ENCODE peak calls at places on chromosomes 6 and 20, in ten cellular contexts. L, T, X, G, Z, Q, A, R, N and K are unnamed samples.

GRCh38 chr6:112160745-112161144 is 73.4 kb downstream of the FAM229B start:
- DNase-seq in G (no peak), R (no peak), Q (no peak), N (no peak), L (no peak), X (no peak), A (no peak), T (no peak), Z (no peak), K (no peak)

GRCh38 chr6:63928613-63929012 is 293.0 kb downstream of the PHF3 start:
- DNase-seq in A (no peak), Q (no peak), L (no peak), X (no peak), R (no peak), T (no peak), G (no peak), N (no peak), Z (no peak), K (no peak)

GRCh38 chr20:33192912-33193501 is 24.1 kb upstream of the BPIFA3 start:
- DNase-seq in X (no peak), Z (no peak), Q (no peak), G (no peak), A (no peak), T (no peak), N (no peak), L (no peak), R (no peak), K (peak; percentile 42)

GRCh38 chr6:37381579-37381978 is 27.8 kb downstream of the RNF8 start:
- DNase-seq in G (no peak), R (peak; percentile 62), X (no peak), T (no peak), N (peak; percentile 56), Z (peak; percentile 86), L (peak; percentile 2), Q (peak; percentile 81), A (peak; percentile 68), K (peak; percentile 70)

GRCh38 chr6:22512716-22513452 is 56.5 kb upstream of the HDGFL1 start:
- DNase-seq in R (peak; percentile 79), Q (no peak), T (no peak), X (no peak), Z (no peak), L (no peak), N (no peak), G (no peak), A (no peak), K (no peak)

GRCh38 chr6:32941412-32941784 is 570 bp upstream of the HLA-DMB start:
- DNase-seq in Z (peak; percentile 91), X (peak; percentile 14), A (no peak), G (no peak), T (no peak), Q (no peak), N (no peak), L (peak; percentile 29), R (no peak), K (peak; percentile 26)

GRCh38 chr6:134238960-134239795 is 78.7 kb downstream of the SGK1 start:
- DNase-seq in T (no peak), G (no peak), X (no peak), A (no peak), Z (no peak), R (peak; percentile 25), Q (no peak), L (no peak), N (no peak), K (no peak)

GRCh38 chr20:43560974-43561373 is 2.1 kb downstream of the SGK2 start:
- DNase-seq in N (no peak), X (no peak), Z (peak; percentile 23), Q (no peak), A (no peak), R (no peak), G (no peak), L (no peak), T (no peak), K (no peak)

GRCh38 chr20:50191566-50192363 is 1.1 kb downstream of the CEBPB start:
- DNase-seq in T (peak; percentile 77), G (no peak), N (peak; percentile 36), Z (peak; percentile 58), L (peak; percentile 39), Q (no peak), A (peak; percentile 46), R (peak; percentile 59), X (peak; percentile 21), K (peak; percentile 75)

GRCh38 chr6:39050453-39051112 is 2.0 kb downstream of the GLP1R start:
- DNase-seq in A (peak; percentile 28), Z (no peak), G (no peak), N (no peak), R (no peak), T (no peak), L (no peak), X (no peak), Q (no peak), K (no peak)

GRCh38 chr6:37538107-37538506 is 38.4 kb upstream of the CCDC167 start:
- DNase-seq in N (peak; percentile 50), L (no peak), Q (no peak), Z (peak; percentile 49), A (peak; percentile 35), X (no peak), G (no peak), R (no peak), T (no peak), K (peak; percentile 63)

GRCh38 chr20:19888269-19888669 is 128.9 kb upstream of the NAA20 start:
- DNase-seq in L (no peak), X (no peak), N (no peak), G (no peak), Z (peak; percentile 83), A (no peak), T (peak; percentile 59), Q (no peak), R (no peak), K (no peak)

GRCh38 chr6:41970436-41970846 is 28.8 kb upstream of the CCND3 start:
- DNase-seq in R (peak; percentile 67), Q (no peak), N (no peak), T (no peak), X (peak; percentile 40), L (peak; percentile 49), A (peak; percentile 40), Z (peak; percentile 16), G (no peak), K (no peak)

GRCh38 chr6:164346631-164347030 is 932.1 kb downstream of the QKI start:
- DNase-seq in L (no peak), T (no peak), R (no peak), Z (no peak), N (no peak), G (no peak), A (no peak), X (no peak), Q (no peak), K (no peak)

GRCh38 chr20:20895537-20895936 is 183.1 kb upstream of the RALGAPA2 start:
- DNase-seq in X (no peak), G (no peak), Q (no peak), T (no peak), A (no peak), Z (peak; percentile 74), R (no peak), L (no peak), N (peak; percentile 76), K (no peak)

GRCh38 chr20:51803157-51803854 is 985 bp upstream of the SALL4 start:
- DNase-seq in Q (no peak), X (no peak), R (no peak), Z (peak; percentile 21), G (no peak), L (no peak), A (peak; percentile 44), N (no peak), T (no peak), K (no peak)

GRCh38 chr20:57501461-57502330 is 23.2 kb downstream of the CTCFL start:
- DNase-seq in A (no peak), X (no peak), R (peak; percentile 5), Z (no peak), T (no peak), L (no peak), N (no peak), G (no peak), Q (no peak), K (no peak)